ENCODE peak calls at places on chromosomes 16 and 17, in eight cellular contexts. U, F, R, S, Z, Y, O and X are unnamed samples.

GRCh38 chr16:48126801-48127644 is 28.8 kb downstream of the ABCC12 start:
- DNase-seq in Z (no peak), R (no peak), F (no peak), O (peak), S (peak), U (peak), Y (no peak), X (peak)

GRCh38 chr16:15610369-15610871 is 32.5 kb downstream of the MARF1 start:
- DNase-seq in U (no peak), R (no peak), F (no peak), Y (no peak), S (no peak), Z (no peak), O (peak), X (no peak)

GRCh38 chr17:35788504-35788998 is 6.9 kb downstream of the MMP28 start:
- DNase-seq in Z (peak), F (no peak), R (no peak), Y (peak), O (peak), U (no peak), S (peak), X (no peak)

GRCh38 chr17:29251969-29252866 is 5.6 kb downstream of the CRYBA1 start:
- DNase-seq in R (no peak), Z (no peak), S (peak), U (no peak), O (peak), Y (no peak), F (no peak), X (no peak)

GRCh38 chr16:74107795-74108610 is 188.6 kb upstream of the PSMD7 start:
- DNase-seq in O (peak), R (peak), Y (no peak), F (peak), U (peak), Z (no peak), S (peak), X (peak)

GRCh38 chr17:42251115-42251514 is 25.1 kb downstream of the STAT5B start:
- DNase-seq in Y (no peak), S (peak), O (peak), R (no peak), U (no peak), F (no peak), Z (no peak), X (no peak)

GRCh38 chr17:72682597-72682996 is 409.9 kb downstream of the SLC39A11 start:
- DNase-seq in U (no peak), O (no peak), S (peak), R (no peak), Z (no peak), Y (no peak), F (no peak), X (no peak)

GRCh38 chr16:88758227-88758943 is 26.6 kb downstream of the PIEZO1 start:
- DNase-seq in Z (no peak), F (no peak), Y (no peak), U (no peak), O (no peak), R (no peak), S (no peak), X (no peak)

GRCh38 chr16:25966172-25967097 is 274.7 kb downstream of the HS3ST4 start:
- DNase-seq in O (no peak), F (no peak), U (no peak), Z (no peak), R (no peak), S (no peak), Y (no peak), X (no peak)

GRCh38 chr17:1147664-1148063 is 32.1 kb downstream of the ABR start:
- DNase-seq in Y (no peak), Z (no peak), S (peak), F (no peak), U (peak), O (peak), R (peak), X (no peak)

GRCh38 chr17:50014471-50015088 is 19.6 kb upstream of the DLX3 start:
- DNase-seq in U (no peak), O (no peak), Z (no peak), S (no peak), R (no peak), Y (no peak), F (no peak), X (no peak)

GRCh38 chr17:19753049-19753444 is 4.9 kb upstream of the ALDH3A1 start:
- DNase-seq in F (no peak), O (peak), Z (peak), S (peak), R (peak), U (peak), Y (peak), X (peak)

GRCh38 chr17:76968707-76969597 is 100.7 kb downstream of the MGAT5B start:
- DNase-seq in F (peak), U (peak), Z (no peak), R (no peak), Y (no peak), S (no peak), O (no peak), X (peak)

DNA sequence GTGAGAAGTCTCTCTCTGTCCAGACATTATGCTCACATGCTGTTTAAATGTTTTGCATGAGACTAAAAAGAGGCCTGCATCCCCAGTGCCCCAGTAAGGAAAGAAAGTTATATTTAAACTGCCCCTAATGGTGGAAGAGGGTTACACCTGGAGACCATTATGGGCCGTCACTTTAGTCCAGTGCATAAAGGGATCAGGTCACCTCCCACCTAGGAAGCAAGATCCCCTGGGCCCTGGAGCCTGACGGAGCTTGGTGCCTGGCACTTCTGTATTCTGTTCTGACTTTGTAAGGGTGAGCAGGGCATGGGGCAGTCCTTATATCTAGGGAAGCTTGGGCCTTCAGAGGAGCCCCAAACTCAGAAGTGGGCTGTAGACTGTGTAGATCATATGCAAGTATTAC is 67.9 kb downstream of the CPPED1 start:
- DNase-seq in Z (no peak), O (no peak), F (no peak), Y (no peak), S (no peak), R (no peak), U (no peak), X (no peak)
- TF ChIP-seq CTCF in Z (no peak), O (no peak), F (no peak), Y (no peak), S (no peak), R (no peak), U (no peak), X (no peak)

GRCh38 chr16:17347624-17348023 is 123.1 kb downstream of the XYLT1 start:
- DNase-seq in R (no peak), Z (no peak), O (no peak), U (no peak), Y (peak), F (no peak), S (no peak), X (no peak)

GRCh38 chr16:17345043-17345442 is 125.7 kb downstream of the XYLT1 start:
- DNase-seq in U (peak), F (no peak), O (peak), R (peak), S (no peak), Z (peak), Y (peak), X (no peak)

GRCh38 chr16:17346774-17347569 is 123.8 kb downstream of the XYLT1 start:
- DNase-seq in O (no peak), R (no peak), Y (peak), Z (no peak), U (no peak), F (no peak), S (no peak), X (no peak)

GRCh38 chr16:17348042-17348783 is 122.5 kb downstream of the XYLT1 start:
- DNase-seq in Z (peak), S (no peak), O (no peak), U (no peak), F (no peak), Y (peak), R (no peak), X (no peak)

GRCh38 chr16:17346441-17346773 is 124.4 kb downstream of the XYLT1 start:
- DNase-seq in F (no peak), S (no peak), U (no peak), O (no peak), Z (no peak), R (no peak), Y (peak), X (no peak)
- TF ChIP-seq CTCF in F (no peak), S (no peak), U (no peak), O (no peak), Z (no peak), R (no peak), Y (no peak), X (no peak)

GRCh38 chr16:10983175-10983558 is 38.8 kb downstream of the CLEC16A start:
- DNase-seq in Y (no peak), U (no peak), O (no peak), R (no peak), Z (no peak), S (no peak), F (no peak), X (no peak)
- TF ChIP-seq CTCF in Y (no peak), U (no peak), O (no peak), R (no peak), Z (no peak), S (no peak), F (no peak), X (no peak)

GRCh38 chr17:67376509-67376891 is 581 bp upstream of the PITPNC1 start:
- DNase-seq in Z (no peak), Y (no peak), O (peak), R (no peak), U (peak), F (no peak), S (peak), X (no peak)
- TF ChIP-seq CTCF in Z (no peak), Y (no peak), O (no peak), R (no peak), U (no peak), F (no peak), S (no peak), X (no peak)

GRCh38 chr17:47953945-47954344 is 3.7 kb downstream of the PRR15L start:
- DNase-seq in O (no peak), U (no peak), S (no peak), R (no peak), Y (no peak), F (no peak), Z (no peak), X (no peak)
- TF ChIP-seq CTCF in O (no peak), U (no peak), S (no peak), R (no peak), Y (no peak), F (peak), Z (no peak), X (no peak)

GRCh38 chr16:53546988-53547391 is 44.0 kb upstream of the AKTIP start:
- DNase-seq in O (peak), S (peak), Y (no peak), R (no peak), F (no peak), U (no peak), Z (no peak), X (no peak)
- TF ChIP-seq CTCF in O (no peak), S (no peak), Y (no peak), R (peak), F (peak), U (no peak), Z (no peak), X (no peak)

GRCh38 chr16:4682084-4682581 is 11.2 kb upstream of the NUDT16L1 start:
- DNase-seq in F (no peak), Z (no peak), O (no peak), U (no peak), R (no peak), S (no peak), Y (no peak), X (no peak)

GRCh38 chr16:4684030-4684715 is 9.2 kb upstream of the NUDT16L1 start:
- DNase-seq in R (no peak), F (no peak), Z (no peak), U (no peak), Y (no peak), S (no peak), O (no peak), X (no peak)

GRCh38 chr16:4684763-4685162 is 8.6 kb upstream of the NUDT16L1 start:
- DNase-seq in F (no peak), S (no peak), U (no peak), Y (no peak), Z (no peak), R (no peak), O (no peak), X (no peak)

GRCh38 chr16:4682616-4683254 is 10.6 kb upstream of the NUDT16L1 start:
- DNase-seq in Y (no peak), R (no peak), S (no peak), Z (no peak), U (no peak), O (peak), F (peak), X (peak)

DNA sequence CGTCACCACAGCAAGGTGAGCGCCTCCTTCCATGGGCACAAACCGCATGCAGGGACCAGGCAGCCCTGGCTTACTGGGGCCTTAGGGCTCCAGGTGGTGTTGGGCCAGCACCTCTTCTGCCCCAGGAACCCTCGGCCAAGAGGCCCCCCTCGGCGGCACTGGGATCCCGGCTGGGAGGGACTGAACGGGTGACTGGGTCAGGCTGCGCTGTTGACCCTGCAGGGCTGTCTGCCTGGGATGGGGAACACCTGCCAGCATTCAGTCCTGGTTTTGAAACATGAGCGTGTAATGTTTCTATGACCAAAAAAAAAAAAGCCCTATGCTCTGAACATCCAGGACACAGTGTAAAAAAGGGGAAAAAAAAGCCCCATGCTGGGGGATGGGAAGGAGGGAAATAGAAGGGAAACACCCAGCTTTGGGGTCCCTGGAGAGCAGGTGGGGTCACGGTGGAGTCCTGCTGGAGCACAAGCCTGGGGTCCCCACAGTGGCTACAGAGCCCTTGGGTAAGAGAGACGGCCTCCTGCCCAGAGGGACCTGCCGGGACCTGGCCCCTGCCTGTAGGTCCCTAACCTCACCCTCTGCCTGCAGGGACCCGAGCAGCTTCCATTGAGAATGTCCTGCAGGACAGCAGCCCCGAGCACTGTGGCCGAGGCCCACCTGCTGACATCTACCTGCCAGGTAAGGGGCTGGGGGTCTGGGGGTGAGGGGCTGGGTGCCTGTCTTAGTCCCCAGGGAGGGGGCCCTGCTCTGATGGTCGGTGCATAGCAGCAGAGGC is 9.9 kb upstream of the NUDT16L1 start:
- DNase-seq in Y (no peak), Z (no peak), U (no peak), R (no peak), S (no peak), O (no peak), F (no peak), X (no peak)
- TF ChIP-seq CTCF in Y (no peak), Z (no peak), U (no peak), R (no peak), S (peak), O (no peak), F (no peak), X (no peak)

GRCh38 chr17:62727916-62728672 is 80.0 kb downstream of the MARCHF10 start:
- DNase-seq in U (no peak), F (no peak), O (no peak), Z (peak), S (no peak), Y (no peak), R (no peak), X (no peak)
- TF ChIP-seq CTCF in U (no peak), F (no peak), O (no peak), Z (no peak), S (no peak), Y (no peak), R (peak), X (no peak)